ENCODE peak calls at places on chromosomes 11 and 22, in six cellular contexts. C is lung, T is SJSA1, K is PC-3, A is MM.1S, B is small intestine. D is an unnamed sample. For H3K4me1, the result is how much of the 10 kb centered on the place peaks cover.

GRCh38 chr11:34812905-34813576 is 103.1 kb downstream of the APIP start:
- DNase-seq in K (no peak), A (no peak), T (no peak), C (no peak), B (no peak), D (no peak)

GRCh38 chr22:40180403-40180802 is 2.7 kb downstream of the TNRC6B start:
- DNase-seq in K (no peak), B (no peak), C (no peak), T (no peak), A (no peak), D (no peak)

GRCh38 chr11:36953986-36954385 is 355.9 kb upstream of the RAG2 start:
- DNase-seq in C (no peak), T (no peak), B (no peak), K (peak), A (no peak), D (no peak)

GRCh38 chr22:20584029-20584871 is 76.8 kb downstream of the MED15 start:
- DNase-seq in K (no peak), T (no peak), C (no peak), A (no peak), B (no peak), D (no peak)

GRCh38 chr11:134666273-134667174 is 254.5 kb upstream of the B3GAT1 start:
- DNase-seq in A (no peak), B (no peak), C (peak), K (no peak), T (no peak), D (no peak)

GRCh38 chr11:118060879-118061278 is 16.0 kb upstream of the TMPRSS4 start:
- DNase-seq in T (no peak), A (no peak), C (no peak), K (no peak), B (no peak), D (no peak)

GRCh38 chr22:46269564-46269963 is 1.8 kb downstream of the TTC38 start:
- DNase-seq in T (no peak), C (no peak), A (no peak), B (peak), K (no peak), D (no peak)

GRCh38 chr11:14741195-14741594 is 97.6 kb downstream of the PDE3B start:
- DNase-seq in C (no peak), K (no peak), A (no peak), B (no peak), T (no peak), D (no peak)

GRCh38 chr22:37303821-37304274 is 21.5 kb downstream of the CYTH4 start:
- DNase-seq in K (peak), B (no peak), C (no peak), T (peak), A (no peak), D (no peak)

GRCh38 chr11:9263840-9264380 is 1.2 kb downstream of the DENND5A start:
- DNase-seq in K (no peak), A (peak), B (no peak), C (no peak), T (no peak), D (no peak)

GRCh38 chr11:10784229-10785145 is 24.2 kb downstream of the EIF4G2 start:
- DNase-seq in A (no peak), T (no peak), B (no peak), K (no peak), C (no peak), D (no peak)

GRCh38 chr22:44888491-44888941 is 121.3 kb downstream of the PHF21B start:
- DNase-seq in C (no peak), T (no peak), K (no peak), B (no peak), A (no peak), D (no peak)

GRCh38 chr11:122813176-122813917 is 25.0 kb upstream of the CRTAM start:
- DNase-seq in T (no peak), B (no peak), K (no peak), A (no peak), C (no peak), D (no peak)

GRCh38 chr11:24623121-24623520 is 126.3 kb downstream of the LUZP2 start:
- DNase-seq in C (no peak), K (no peak), A (no peak), T (no peak), B (no peak), D (no peak)

GRCh38 chr11:20364412-20364792 is 888 bp downstream of the HTATIP2 start:
- DNase-seq in K (peak), A (no peak), T (no peak), C (no peak), B (no peak), D (no peak)

GRCh38 chr11:67285541-67286498 is 3.3 kb upstream of the ANKRD13D start:
- DNase-seq in A (no peak), C (no peak), T (no peak), B (no peak), K (no peak), D (no peak)

GRCh38 chr22:45864959-45865496 is 111.9 kb downstream of the WNT7B start:
- DNase-seq in A (no peak), C (no peak), K (no peak), T (peak), B (no peak), D (peak)

GRCh38 chr11:93017821-93018690 is 48.6 kb downstream of the MTNR1B start:
- DNase-seq in T (no peak), A (no peak), C (no peak), B (no peak), K (no peak), D (no peak)

GRCh38 chr11:108224908-108225786 is 2.3 kb downstream of the ATM start:
- DNase-seq in B (peak), A (no peak), K (no peak), T (no peak), C (no peak), D (no peak)

GRCh38 chr11:69208190-69209037 is 52.7 kb downstream of the SMIM38 start:
- DNase-seq in T (peak), B (no peak), C (no peak), K (no peak), A (no peak), D (no peak)

GRCh38 chr11:10452211-10452767 is 2.8 kb upstream of the AMPD3 start:
- DNase-seq in B (peak), C (no peak), A (no peak), T (no peak), K (no peak), D (no peak)

GRCh38 chr22:24423519-24424000 is 3.8 kb upstream of the ADORA2A start:
- DNase-seq in C (peak), A (peak), K (peak), T (no peak), B (peak), D (no peak)

GRCh38 chr22:24424901-24425775 is 2.3 kb upstream of the ADORA2A start:
- DNase-seq in B (no peak), A (no peak), T (no peak), C (no peak), K (no peak), D (no peak)

GRCh38 chr22:24426436-24426835 is 963 bp upstream of the ADORA2A start:
- DNase-seq in T (no peak), C (no peak), K (no peak), B (no peak), A (no peak), D (no peak)

GRCh38 chr22:24422078-24422665 is 5.2 kb upstream of the ADORA2A start:
- DNase-seq in B (no peak), K (no peak), C (no peak), A (no peak), T (no peak), D (no peak)

DNA sequence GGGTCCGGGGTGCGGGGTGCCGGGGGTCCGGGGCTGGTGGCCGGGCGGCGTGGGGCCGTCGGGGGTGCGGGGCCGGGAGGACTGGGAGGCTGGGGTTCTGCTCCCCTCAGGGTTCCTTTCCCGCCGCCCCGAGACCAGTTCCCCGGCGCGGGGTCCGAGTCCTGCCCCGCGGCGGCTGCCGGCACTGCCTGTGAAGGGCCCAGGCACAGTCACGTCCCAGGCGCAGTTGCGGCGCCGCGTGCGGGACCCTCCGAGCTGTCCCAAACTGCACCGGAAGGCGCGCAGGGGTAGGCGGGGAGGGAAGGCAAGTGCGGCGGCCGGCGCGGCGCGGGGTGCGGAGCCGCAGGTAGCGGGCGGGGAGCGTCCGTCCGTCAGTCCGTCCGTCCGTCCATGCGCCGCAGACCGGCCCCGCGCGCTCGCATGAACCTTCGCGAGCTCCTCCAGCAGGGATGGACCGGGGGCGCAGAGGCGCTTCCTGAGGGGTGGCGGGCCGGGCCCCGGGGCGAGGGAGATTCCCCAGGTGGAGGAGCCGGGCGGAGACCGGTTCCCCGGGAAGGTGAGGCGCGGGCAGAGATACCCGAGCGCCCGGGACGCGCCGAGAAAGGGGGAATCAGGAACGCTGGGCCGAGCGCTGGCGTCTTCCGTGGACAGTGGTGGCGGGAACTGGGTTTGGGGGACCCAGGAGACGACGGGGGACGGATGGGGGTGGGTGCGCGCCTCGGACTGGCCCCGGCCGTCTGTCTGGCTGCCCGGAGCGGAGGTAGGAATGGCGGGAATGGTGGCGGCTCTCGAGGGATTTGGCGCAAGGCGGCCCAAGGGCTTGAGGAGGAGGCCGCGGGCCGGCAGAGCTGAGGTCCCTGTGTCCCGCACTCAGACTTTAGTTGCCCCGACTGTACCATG is 3.1 kb upstream of the ADORA2A start:
- DNase-seq in K (no peak), A (peak), C (no peak), B (no peak), T (no peak), D (no peak)
- H3K4me1 ChIP-seq in K (under half), A (under half), C (under half), B (under half), T (under half), D (under half)

GRCh38 chr11:120500414-120500936 is 11.1 kb upstream of the GRIK4 start:
- DNase-seq in B (no peak), A (no peak), T (no peak), C (no peak), K (peak), D (no peak)
- H3K27ac ChIP-seq in B (no peak), A (peak), T (no peak), C (no peak), K (no peak), D (no peak)

GRCh38 chr11:508956-509355 is 1.9 kb upstream of the RNH1 start:
- DNase-seq in A (no peak), K (no peak), C (no peak), B (no peak), T (no peak), D (no peak)
- H3K4me1 ChIP-seq in A (under half), K (under half), C (under half), B (under half), T (under half), D (under half)

DNA sequence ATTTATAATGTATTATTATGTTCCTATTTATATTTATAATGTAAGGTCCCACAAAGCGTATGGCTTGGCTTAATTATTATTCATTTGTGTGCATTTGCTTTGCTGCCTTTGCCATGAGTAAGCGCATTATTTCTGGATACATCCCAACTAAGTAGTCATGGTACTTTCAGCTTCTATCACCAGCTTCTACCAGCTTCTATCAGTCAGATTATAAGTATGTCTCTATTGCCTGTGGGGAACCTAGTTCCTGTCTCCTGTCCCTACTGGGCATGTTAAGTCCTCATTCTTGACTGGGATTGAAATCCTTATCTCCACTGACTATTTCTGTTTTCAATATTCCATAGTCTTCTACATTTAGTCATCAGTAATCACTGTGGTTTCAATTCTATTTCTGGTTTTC is 33.5 kb upstream of the OR10W1 start:
- DNase-seq in A (no peak), B (no peak), K (peak), T (no peak), C (no peak), D (no peak)
- H3K27ac ChIP-seq in A (no peak), B (no peak), K (no peak), T (no peak), C (no peak), D (no peak)

GRCh38 chr22:25380141-25380747 is 160.8 kb downstream of the CRYBB2 start:
- DNase-seq in B (peak), A (no peak), C (no peak), K (no peak), T (no peak), D (no peak)

GRCh38 chr22:25383278-25383820 is 163.9 kb downstream of the CRYBB2 start:
- DNase-seq in C (no peak), K (no peak), B (no peak), T (no peak), A (no peak), D (no peak)

GRCh38 chr22:25386538-25386884 is 167.1 kb downstream of the CRYBB2 start:
- DNase-seq in A (no peak), T (no peak), B (no peak), K (no peak), C (no peak), D (no peak)

GRCh38 chr22:25383892-25384291 is 164.5 kb downstream of the CRYBB2 start:
- DNase-seq in B (no peak), A (no peak), C (no peak), T (no peak), K (no peak), D (no peak)

GRCh38 chr22:25382762-25383161 is 163.3 kb downstream of the CRYBB2 start:
- DNase-seq in B (no peak), C (no peak), K (no peak), T (no peak), A (no peak), D (no peak)
- H3K4me1 ChIP-seq in B (under half), C (under half), K (under half), T (under half), A (under half), D (under half)

GRCh38 chr11:129322941-129323340 is 52.7 kb upstream of the BARX2 start:
- DNase-seq in K (no peak), T (no peak), C (no peak), B (peak), A (no peak), D (no peak)

GRCh38 chr11:129326921-129327320 is 48.7 kb upstream of the BARX2 start:
- DNase-seq in C (no peak), K (no peak), T (no peak), A (no peak), B (no peak), D (no peak)

GRCh38 chr11:129324533-129325175 is 51.0 kb upstream of the BARX2 start:
- DNase-seq in K (peak), B (peak), A (no peak), T (no peak), C (peak), D (no peak)

GRCh38 chr11:129321076-129321475 is 54.6 kb upstream of the BARX2 start:
- DNase-seq in B (peak), C (no peak), T (no peak), A (no peak), K (no peak), D (no peak)

GRCh38 chr11:129323896-129324522 is 51.6 kb upstream of the BARX2 start:
- DNase-seq in A (no peak), K (no peak), B (no peak), T (no peak), C (peak), D (no peak)
- H3K27ac ChIP-seq in A (no peak), K (peak), B (peak), T (no peak), C (no peak), D (peak)

D was measured in vagina.